ENCODE peak calls at places on chromosome 16, in seven cellular contexts. W is RPMI7951, A is stromal cell of bone marrow, H is astrocyte, K is NCI-H1092, M is ELF-1, I is fibroblast of mammary gland. F is an unnamed sample.

GRCh38 chr16:8853150-8853549 is 15.7 kb downstream of the CARHSP1 start:
- DNase-seq in I (no peak), H (no peak), M (no peak), A (no peak), W (no peak), K (no peak), F (no peak)

GRCh38 chr16:70430667-70431536 is 8.0 kb downstream of the ST3GAL2 start:
- DNase-seq in K (no peak), I (peak), M (peak), W (no peak), H (no peak), A (no peak), F (no peak)

GRCh38 chr16:30185141-30185682 is 1.8 kb downstream of the CORO1A start:
- DNase-seq in W (no peak), K (no peak), M (no peak), I (no peak), A (no peak), H (no peak), F (no peak)

GRCh38 chr16:84329016-84329415 is 34.3 kb downstream of the WFDC1 start:
- DNase-seq in A (no peak), W (no peak), M (no peak), H (no peak), I (no peak), K (no peak), F (no peak)

GRCh38 chr16:66416981-66417700 is 10.0 kb upstream of the BEAN1 start:
- DNase-seq in H (no peak), I (peak), M (no peak), A (peak), K (no peak), W (peak), F (no peak)

GRCh38 chr16:1964046-1964505 is 550 bp downstream of the RPS2 start:
- DNase-seq in H (peak), I (no peak), A (no peak), K (no peak), W (peak), M (peak), F (no peak)

GRCh38 chr16:91484-91883 is 13.5 kb downstream of the MPG start:
- DNase-seq in K (peak), H (no peak), W (no peak), A (no peak), M (no peak), I (peak), F (no peak)

GRCh38 chr16:58024673-58025350 is 742 bp upstream of the MMP15 start:
- DNase-seq in A (no peak), K (no peak), M (peak), H (no peak), I (no peak), W (peak), F (no peak)

GRCh38 chr16:73058616-73059409 is 10.9 kb upstream of the ZFHX3 start:
- DNase-seq in I (peak), M (peak), A (no peak), W (peak), H (peak), K (peak), F (peak)

GRCh38 chr16:68473358-68474064 is 25.2 kb upstream of the SMPD3 start:
- DNase-seq in A (no peak), K (no peak), H (no peak), I (no peak), M (no peak), W (no peak), F (no peak)

GRCh38 chr16:4309833-4310266 is 6.0 kb upstream of the GLIS2 start:
- DNase-seq in A (peak), K (peak), I (peak), H (peak), W (peak), M (peak), F (peak)

GRCh38 chr16:88857728-88858339 is 907 bp downstream of the TRAPPC2L start:
- DNase-seq in I (peak), H (peak), W (peak), K (peak), M (peak), A (peak), F (peak)

GRCh38 chr16:2528161-2529060 is 2.8 kb downstream of the CEMP1 start:
- DNase-seq in W (no peak), K (no peak), H (no peak), I (no peak), A (no peak), M (no peak), F (no peak)

GRCh38 chr16:70253291-70254094 is 1.8 kb upstream of the EXOSC6 start:
- DNase-seq in M (peak), A (peak), K (no peak), I (peak), W (peak), H (peak), F (peak)

GRCh38 chr16:626787-627457 is 3.9 kb upstream of the WFIKKN1 start:
- DNase-seq in M (no peak), I (peak), H (peak), W (peak), A (peak), K (no peak), F (peak)

GRCh38 chr16:55562936-55563335 is 3.5 kb upstream of the CAPNS2 start:
- DNase-seq in K (no peak), W (no peak), H (peak), M (no peak), I (peak), A (peak), F (no peak)

GRCh38 chr16:85152414-85153030 is 40.2 kb upstream of the CIBAR2 start:
- DNase-seq in H (no peak), W (no peak), I (no peak), A (no peak), M (no peak), K (no peak), F (no peak)

GRCh38 chr16:15961060-15961511 is 11.7 kb downstream of the ABCC1 start:
- DNase-seq in W (no peak), K (no peak), H (peak), M (no peak), A (no peak), I (peak), F (no peak)

GRCh38 chr16:69762843-69763556 is 868 bp downstream of the WWP2 start:
- DNase-seq in A (no peak), I (peak), M (no peak), K (no peak), W (peak), H (peak), F (peak)

GRCh38 chr16:2514333-2515179 is 804 bp downstream of the ATP6V0C start:
- DNase-seq in M (peak), H (no peak), A (no peak), K (no peak), W (no peak), I (no peak), F (no peak)

GRCh38 chr16:88731699-88732098 is 25.4 kb downstream of the CTU2 start:
- DNase-seq in A (no peak), H (no peak), W (no peak), K (no peak), I (no peak), M (no peak), F (no peak)

GRCh38 chr16:48158296-48158695 is 2.5 kb upstream of the ABCC12 start:
- DNase-seq in K (no peak), W (peak), M (no peak), H (peak), I (peak), A (peak), F (peak)

GRCh38 chr16:86317617-86318021 is 192.7 kb upstream of the FOXF1 start:
- DNase-seq in K (no peak), M (no peak), A (no peak), H (no peak), I (no peak), W (no peak), F (no peak)

GRCh38 chr16:88684569-88685155 is 1.6 kb downstream of the SNAI3 start:
- DNase-seq in K (no peak), H (no peak), A (no peak), W (no peak), M (no peak), I (no peak), F (no peak)

GRCh38 chr16:56606071-56606687 is 2.2 kb upstream of the MT2A start:
- DNase-seq in M (no peak), H (peak), W (peak), K (peak), A (peak), I (no peak), F (peak)

GRCh38 chr16:11727945-11728543 is 14.6 kb downstream of the TXNDC11 start:
- DNase-seq in H (no peak), I (no peak), A (no peak), M (no peak), K (no peak), W (no peak), F (no peak)

GRCh38 chr16:84286568-84287220 is 8.0 kb upstream of the WFDC1 start:
- DNase-seq in A (peak), M (no peak), K (no peak), H (no peak), W (no peak), I (no peak), F (peak)

GRCh38 chr16:79261461-79261860 is 339.1 kb downstream of the MAF start:
- DNase-seq in W (no peak), M (peak), I (no peak), H (no peak), A (no peak), K (no peak), F (no peak)

GRCh38 chr16:85306071-85306792 is 194.0 kb upstream of the CIBAR2 start:
- DNase-seq in I (peak), K (no peak), M (peak), A (peak), W (no peak), H (peak), F (peak)

GRCh38 chr16:26963109-26963508 is 103.6 kb upstream of the C16orf82 start:
- DNase-seq in M (peak), A (no peak), K (no peak), I (peak), H (no peak), W (no peak), F (no peak)

GRCh38 chr16:84357191-84357651 is 11.1 kb upstream of the ATP2C2 start:
- DNase-seq in H (peak), A (peak), I (peak), W (peak), M (no peak), K (peak), F (peak)